ENCODE peak calls at places on chromosome 18, in eight cellular contexts. One of them, this sample, is unnamed.

GRCh38 chr18:32303400-32303799 is 113.6 kb downstream of the MEP1B start:
- DNase-seq in endothelial cell: no peak
- DNase-seq in suprapubic skin: no peak
- DNase-seq in tibial artery: no peak
- DNase-seq in neural crest cell: no peak
- DNase-seq in stomach: no peak
- DNase-seq in colonic mucosa: no peak
- DNase-seq in pancreas: no peak
- DNase-seq in this sample: no peak

GRCh38 chr18:59665057-59666007 is 31.9 kb downstream of the CCBE1 start:
- DNase-seq in suprapubic skin: no peak
- DNase-seq in colonic mucosa: no peak
- DNase-seq in pancreas: no peak
- DNase-seq in stomach: no peak
- DNase-seq in endothelial cell: no peak
- DNase-seq in tibial artery: no peak
- DNase-seq in neural crest cell: no peak
- DNase-seq in this sample: no peak

GRCh38 chr18:59767732-59768131 is 70.5 kb upstream of the CCBE1 start:
- DNase-seq in stomach: no peak
- DNase-seq in endothelial cell: no peak
- DNase-seq in suprapubic skin: no peak
- DNase-seq in tibial artery: no peak
- DNase-seq in neural crest cell: no peak
- DNase-seq in pancreas: no peak
- DNase-seq in colonic mucosa: no peak
- DNase-seq in this sample: no peak

GRCh38 chr18:30512872-30513271 is 529.7 kb downstream of the DSC3 start:
- DNase-seq in endothelial cell: no peak
- DNase-seq in tibial artery: no peak
- DNase-seq in pancreas: no peak
- DNase-seq in neural crest cell: no peak
- DNase-seq in colonic mucosa: no peak
- DNase-seq in stomach: no peak
- DNase-seq in suprapubic skin: no peak
- DNase-seq in this sample: no peak

GRCh38 chr18:55243255-55243654 is 284.0 kb upstream of the CCDC68 start:
- DNase-seq in colonic mucosa: no peak
- DNase-seq in stomach: no peak
- DNase-seq in suprapubic skin: no peak
- DNase-seq in neural crest cell: no peak
- DNase-seq in tibial artery: no peak
- DNase-seq in endothelial cell: no peak
- DNase-seq in pancreas: no peak
- DNase-seq in this sample: no peak

GRCh38 chr18:3350566-3351527 is 88.9 kb downstream of the MYL12B start:
- DNase-seq in neural crest cell: no peak
- DNase-seq in tibial artery: no peak
- DNase-seq in suprapubic skin: no peak
- DNase-seq in colonic mucosa: no peak
- DNase-seq in endothelial cell: no peak
- DNase-seq in stomach: no peak
- DNase-seq in pancreas: no peak
- DNase-seq in this sample: no peak

GRCh38 chr18:63085611-63086010 is 234.0 kb downstream of the BCL2 start:
- DNase-seq in tibial artery: no peak
- DNase-seq in suprapubic skin: no peak
- DNase-seq in pancreas: no peak
- DNase-seq in stomach: no peak
- DNase-seq in endothelial cell: no peak
- DNase-seq in colonic mucosa: no peak
- DNase-seq in neural crest cell: no peak
- DNase-seq in this sample: peak; percentile 18

GRCh38 chr18:13381907-13382682 is 163.5 kb downstream of the LDLRAD4 start:
- DNase-seq in endothelial cell: peak; percentile 23
- DNase-seq in suprapubic skin: peak; percentile 84
- DNase-seq in stomach: peak; percentile 60
- DNase-seq in tibial artery: peak; percentile 78
- DNase-seq in colonic mucosa: peak; percentile 55
- DNase-seq in pancreas: peak; percentile 49
- DNase-seq in neural crest cell: no peak
- DNase-seq in this sample: no peak

GRCh38 chr18:78506031-78506461 is 473.6 kb upstream of the SALL3 start:
- DNase-seq in stomach: no peak
- DNase-seq in neural crest cell: peak; percentile 70
- DNase-seq in colonic mucosa: no peak
- DNase-seq in suprapubic skin: no peak
- DNase-seq in pancreas: no peak
- DNase-seq in tibial artery: no peak
- DNase-seq in endothelial cell: no peak
- DNase-seq in this sample: no peak

GRCh38 chr18:55351980-55352714 is 235.8 kb downstream of the TCF4 start:
- DNase-seq in endothelial cell: no peak
- DNase-seq in pancreas: no peak
- DNase-seq in stomach: no peak
- DNase-seq in suprapubic skin: no peak
- DNase-seq in tibial artery: no peak
- DNase-seq in neural crest cell: no peak
- DNase-seq in colonic mucosa: no peak
- DNase-seq in this sample: no peak

GRCh38 chr18:23095463-23095862 is 39.8 kb upstream of the CABLES1 start:
- DNase-seq in tibial artery: no peak
- DNase-seq in pancreas: no peak
- DNase-seq in suprapubic skin: no peak
- DNase-seq in stomach: no peak
- DNase-seq in neural crest cell: no peak
- DNase-seq in colonic mucosa: no peak
- DNase-seq in endothelial cell: no peak
- DNase-seq in this sample: no peak
- TF ChIP-seq CTCF in tibial artery: no peak
- TF ChIP-seq CTCF in pancreas: no peak
- TF ChIP-seq CTCF in suprapubic skin: no peak
- TF ChIP-seq CTCF in stomach: no peak
- TF ChIP-seq CTCF in neural crest cell: no peak
- TF ChIP-seq CTCF in colonic mucosa: no peak
- TF ChIP-seq CTCF in endothelial cell: no peak
- TF ChIP-seq CTCF in this sample: peak; percentile 14

DNA sequence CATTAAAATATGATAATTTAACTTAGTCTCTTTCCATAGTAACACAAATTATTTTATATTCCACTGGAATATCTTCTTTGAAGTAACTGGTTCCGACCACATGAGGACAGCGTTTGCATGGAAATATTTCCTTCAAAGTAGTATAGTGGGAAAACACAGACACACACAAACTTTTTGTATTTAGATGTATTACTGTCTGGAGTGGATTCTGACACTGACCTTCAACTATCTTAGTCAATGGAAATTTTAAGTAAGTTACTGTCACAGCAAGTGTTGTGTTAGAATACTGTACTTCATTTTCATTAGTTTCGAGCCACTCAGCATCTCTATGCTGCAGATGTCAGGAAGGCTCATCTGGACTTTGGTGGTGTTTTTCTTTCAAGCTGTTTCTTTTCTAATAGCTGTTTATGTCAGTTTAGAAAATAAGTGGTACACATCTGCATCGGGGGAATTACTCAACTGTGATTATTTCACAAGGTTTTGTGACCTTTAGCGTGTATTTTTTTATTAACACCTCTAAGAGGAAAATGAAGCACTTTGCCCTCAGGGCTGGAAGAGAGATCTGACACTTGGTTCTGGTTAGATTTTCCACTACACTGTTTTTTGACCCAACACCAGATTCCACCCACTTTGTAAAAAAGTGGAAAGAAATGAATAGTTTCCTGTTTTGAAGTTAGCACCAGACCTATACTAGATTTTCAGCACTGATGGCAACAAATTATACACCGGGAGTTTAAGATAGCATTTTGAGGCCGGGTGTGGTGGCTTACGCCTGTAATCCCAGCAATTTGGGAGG is 18.9 kb upstream of the THOC1 start:
- DNase-seq in tibial artery: no peak
- DNase-seq in pancreas: no peak
- DNase-seq in endothelial cell: no peak
- DNase-seq in suprapubic skin: no peak
- DNase-seq in neural crest cell: no peak
- DNase-seq in stomach: no peak
- DNase-seq in colonic mucosa: no peak
- DNase-seq in this sample: no peak
- TF ChIP-seq CTCF in tibial artery: peak; percentile 53
- TF ChIP-seq CTCF in pancreas: peak; percentile 17
- TF ChIP-seq CTCF in endothelial cell: peak; percentile 33
- TF ChIP-seq CTCF in suprapubic skin: peak; percentile 24
- TF ChIP-seq CTCF in neural crest cell: peak; percentile 65
- TF ChIP-seq CTCF in stomach: peak; percentile 20
- TF ChIP-seq CTCF in colonic mucosa: peak; percentile 19
- TF ChIP-seq CTCF in this sample: peak; percentile 71

DNA sequence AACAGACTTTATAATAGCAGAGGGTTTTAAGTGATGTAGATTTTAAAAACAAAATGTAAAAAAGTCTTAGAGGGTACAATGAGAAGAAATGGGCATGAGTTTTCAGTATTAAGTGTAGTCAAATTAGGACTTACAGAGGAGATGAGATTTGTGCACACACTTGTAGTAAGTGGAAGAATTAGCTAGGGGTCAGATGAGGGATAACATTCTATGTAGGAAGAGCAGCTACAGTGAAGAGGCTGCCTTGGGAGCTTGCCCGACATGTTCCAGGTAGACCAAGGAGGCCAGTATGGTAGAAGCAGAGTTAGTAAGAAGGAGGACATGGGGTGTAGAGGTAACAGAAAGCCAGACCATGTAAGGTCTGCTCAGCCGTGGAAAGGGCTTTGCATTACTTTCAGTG is 189.2 kb upstream of the DSEL start:
- DNase-seq in neural crest cell: no peak
- DNase-seq in stomach: no peak
- DNase-seq in suprapubic skin: no peak
- DNase-seq in colonic mucosa: no peak
- DNase-seq in tibial artery: no peak
- DNase-seq in endothelial cell: no peak
- DNase-seq in pancreas: no peak
- DNase-seq in this sample: no peak
- TF ChIP-seq CTCF in neural crest cell: peak; percentile 25
- TF ChIP-seq CTCF in stomach: no peak
- TF ChIP-seq CTCF in suprapubic skin: no peak
- TF ChIP-seq CTCF in colonic mucosa: no peak
- TF ChIP-seq CTCF in tibial artery: no peak
- TF ChIP-seq CTCF in endothelial cell: peak; percentile 26
- TF ChIP-seq CTCF in pancreas: no peak
- TF ChIP-seq CTCF in this sample: peak; percentile 24

GRCh38 chr18:11322716-11323115 is 173.3 kb upstream of the PIEZO2 start:
- DNase-seq in stomach: no peak
- DNase-seq in endothelial cell: no peak
- DNase-seq in suprapubic skin: no peak
- DNase-seq in neural crest cell: no peak
- DNase-seq in tibial artery: no peak
- DNase-seq in colonic mucosa: no peak
- DNase-seq in pancreas: no peak
- DNase-seq in this sample: no peak
- TF ChIP-seq CTCF in stomach: no peak
- TF ChIP-seq CTCF in endothelial cell: peak; percentile 9
- TF ChIP-seq CTCF in suprapubic skin: no peak
- TF ChIP-seq CTCF in neural crest cell: no peak
- TF ChIP-seq CTCF in tibial artery: no peak
- TF ChIP-seq CTCF in colonic mucosa: no peak
- TF ChIP-seq CTCF in pancreas: no peak
- TF ChIP-seq CTCF in this sample: no peak

GRCh38 chr18:48340502-48340901 is 68.7 kb downstream of the ZBTB7C start:
- DNase-seq in colonic mucosa: no peak
- DNase-seq in neural crest cell: no peak
- DNase-seq in endothelial cell: no peak
- DNase-seq in stomach: no peak
- DNase-seq in tibial artery: no peak
- DNase-seq in pancreas: no peak
- DNase-seq in suprapubic skin: no peak
- DNase-seq in this sample: no peak
- TF ChIP-seq CTCF in colonic mucosa: no peak
- TF ChIP-seq CTCF in neural crest cell: no peak
- TF ChIP-seq CTCF in endothelial cell: no peak
- TF ChIP-seq CTCF in stomach: no peak
- TF ChIP-seq CTCF in tibial artery: no peak
- TF ChIP-seq CTCF in pancreas: no peak
- TF ChIP-seq CTCF in suprapubic skin: no peak
- TF ChIP-seq CTCF in this sample: no peak

GRCh38 chr18:35355140-35355618 is 11.0 kb upstream of the ZNF24 start:
- DNase-seq in stomach: peak; percentile 73
- DNase-seq in neural crest cell: peak; percentile 50
- DNase-seq in colonic mucosa: peak; percentile 68
- DNase-seq in pancreas: peak; percentile 66
- DNase-seq in tibial artery: peak; percentile 82
- DNase-seq in suprapubic skin: peak; percentile 68
- DNase-seq in endothelial cell: peak; percentile 63
- DNase-seq in this sample: no peak
- TF ChIP-seq CTCF in stomach: peak; percentile 57
- TF ChIP-seq CTCF in neural crest cell: peak; percentile 76
- TF ChIP-seq CTCF in colonic mucosa: peak; percentile 66
- TF ChIP-seq CTCF in pancreas: peak; percentile 53
- TF ChIP-seq CTCF in tibial artery: peak; percentile 73
- TF ChIP-seq CTCF in suprapubic skin: peak; percentile 60
- TF ChIP-seq CTCF in endothelial cell: peak; percentile 36
- TF ChIP-seq CTCF in this sample: peak; percentile 81

DNA sequence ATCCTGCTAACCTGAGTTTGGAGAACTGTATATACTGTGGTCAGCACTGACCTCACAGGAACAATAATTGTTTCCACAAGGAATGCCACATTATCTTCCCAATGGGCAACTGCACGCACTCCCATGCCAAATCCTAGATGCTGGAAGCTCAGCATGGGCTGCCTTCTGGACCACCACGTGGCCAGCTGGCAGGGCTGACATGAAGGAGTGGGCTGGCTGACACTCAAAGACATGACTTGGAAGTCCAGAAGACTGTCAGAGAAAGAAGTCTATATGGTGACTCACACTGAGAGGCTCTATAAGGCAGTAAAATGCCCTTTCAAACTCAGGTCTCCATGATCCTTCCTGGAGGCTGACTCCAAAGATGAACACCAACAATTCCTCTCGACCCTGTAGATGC is 98.4 kb upstream of the RNF152 start:
- DNase-seq in suprapubic skin: no peak
- DNase-seq in tibial artery: no peak
- DNase-seq in neural crest cell: no peak
- DNase-seq in pancreas: no peak
- DNase-seq in endothelial cell: no peak
- DNase-seq in stomach: no peak
- DNase-seq in colonic mucosa: no peak
- DNase-seq in this sample: no peak
- TF ChIP-seq CTCF in suprapubic skin: no peak
- TF ChIP-seq CTCF in tibial artery: no peak
- TF ChIP-seq CTCF in neural crest cell: no peak
- TF ChIP-seq CTCF in pancreas: no peak
- TF ChIP-seq CTCF in endothelial cell: no peak
- TF ChIP-seq CTCF in stomach: no peak
- TF ChIP-seq CTCF in colonic mucosa: no peak
- TF ChIP-seq CTCF in this sample: no peak

GRCh38 chr18:74331404-74331803 is 15.8 kb downstream of the C18orf63 start:
- DNase-seq in neural crest cell: no peak
- DNase-seq in pancreas: no peak
- DNase-seq in stomach: no peak
- DNase-seq in tibial artery: no peak
- DNase-seq in endothelial cell: no peak
- DNase-seq in colonic mucosa: no peak
- DNase-seq in suprapubic skin: no peak
- DNase-seq in this sample: no peak
- TF ChIP-seq CTCF in neural crest cell: peak; percentile 47
- TF ChIP-seq CTCF in pancreas: no peak
- TF ChIP-seq CTCF in stomach: no peak
- TF ChIP-seq CTCF in tibial artery: no peak
- TF ChIP-seq CTCF in endothelial cell: peak; percentile 12
- TF ChIP-seq CTCF in colonic mucosa: no peak
- TF ChIP-seq CTCF in suprapubic skin: no peak
- TF ChIP-seq CTCF in this sample: peak; percentile 52

This sample was measured in type B pancreatic cell.